ENCODE peak calls at places on chromosomes 1 and 21, in five cellular contexts. O is H4; G is T-helper 1 cell; N is activated effector memory CD4-positive, alpha-beta T cell treated with anti-CD3 and anti-CD28 coated beads, Interleukin-2, amount 50 U/mL, for 16 hours; H is astrocyte of the spinal cord. M is an unnamed sample.

GRCh38 chr1:166869318-166870099 is 6.6 kb downstream of the TADA1 start:
- DNase-seq in O (no peak), G (no peak), N (no peak), H (no peak), M (no peak)

GRCh38 chr21:17492415-17493168 is 20.3 kb upstream of the CXADR start:
- DNase-seq in O (peak), G (no peak), N (no peak), H (no peak), M (no peak)

GRCh38 chr1:26531651-26532131 is 2.1 kb downstream of the RPS6KA1 start:
- DNase-seq in O (no peak), G (no peak), N (no peak), H (no peak), M (no peak)

GRCh38 chr21:45874716-45875415 is 106.7 kb upstream of the COL6A1 start:
- DNase-seq in O (peak), G (no peak), N (peak), H (peak), M (peak)

GRCh38 chr1:231691618-231692259 is 65.1 kb downstream of the DISC1 start:
- DNase-seq in O (no peak), G (no peak), N (no peak), H (peak), M (peak)

GRCh38 chr1:197884173-197884572 is 18.3 kb upstream of the C1orf53 start:
- DNase-seq in O (peak), G (no peak), N (no peak), H (no peak), M (no peak)

GRCh38 chr1:234553241-234554156 is 56.5 kb downstream of the IRF2BP2 start:
- DNase-seq in O (peak), G (no peak), N (peak), H (peak), M (peak)

GRCh38 chr1:56064705-56065104 is 514.7 kb downstream of the PLPP3 start:
- DNase-seq in O (no peak), G (no peak), N (no peak), H (peak), M (peak)

GRCh38 chr1:45557422-45557944 is 6.9 kb downstream of the AKR1A1 start:
- DNase-seq in O (no peak), G (no peak), N (no peak), H (no peak), M (no peak)

GRCh38 chr1:221841291-221841982 is 99.5 kb upstream of the DUSP10 start:
- DNase-seq in O (no peak), G (no peak), N (no peak), H (no peak), M (no peak)

GRCh38 chr1:162753001-162753658 is 37.4 kb upstream of the HSD17B7 start:
- DNase-seq in O (no peak), G (no peak), N (no peak), H (no peak), M (no peak)

GRCh38 chr1:77322061-77322900 is 40.5 kb downstream of the AK5 start:
- DNase-seq in O (peak), G (no peak), N (no peak), H (peak), M (peak)

GRCh38 chr1:159828916-159829634 is 2.4 kb downstream of the SLAMF8 start:
- DNase-seq in O (peak), G (no peak), N (no peak), H (no peak), M (no peak)

GRCh38 chr1:94650301-94650700 is 108.7 kb upstream of the F3 start:
- DNase-seq in O (no peak), G (no peak), N (no peak), H (no peak), M (no peak)

GRCh38 chr1:115179397-115179835 is 90.1 kb upstream of the TSPAN2 start:
- DNase-seq in O (peak), G (no peak), N (no peak), H (peak), M (peak)

GRCh38 chr1:14552246-14552970 is 46.1 kb upstream of the KAZN start:
- DNase-seq in O (no peak), G (no peak), N (no peak), H (no peak), M (no peak)

GRCh38 chr1:60699304-60699703 is 383.1 kb upstream of the NFIA start:
- DNase-seq in O (no peak), G (no peak), N (no peak), H (peak), M (no peak)

GRCh38 chr1:212423879-212424278 is 8.8 kb upstream of the NENF start:
- DNase-seq in O (no peak), G (no peak), N (no peak), H (no peak), M (no peak)

GRCh38 chr1:3570081-3570986 is 41.0 kb downstream of the MEGF6 start:
- DNase-seq in O (no peak), G (no peak), N (no peak), H (no peak), M (no peak)

GRCh38 chr1:200029035-200029623 is 1.6 kb downstream of the NR5A2 start:
- DNase-seq in O (no peak), G (no peak), N (no peak), H (no peak), M (peak)

GRCh38 chr21:17921579-17922530 is 102.7 kb upstream of the C21orf91 start:
- DNase-seq in O (peak), G (no peak), N (no peak), H (peak), M (no peak)

GRCh38 chr1:229363723-229364122 is 20.9 kb upstream of the CCSAP start:
- DNase-seq in O (no peak), G (no peak), N (no peak), H (peak), M (no peak)

GRCh38 chr1:66227966-66228365 is 306.0 kb upstream of the SGIP1 start:
- DNase-seq in O (no peak), G (no peak), N (no peak), H (no peak), M (no peak)

GRCh38 chr1:215002471-215002870 is 80.1 kb upstream of the KCNK2 start:
- DNase-seq in O (peak), G (no peak), N (no peak), H (peak), M (no peak)

GRCh38 chr1:47745725-47746609 is 251.2 kb downstream of the TRABD2B start:
- DNase-seq in O (no peak), G (no peak), N (no peak), H (no peak), M (no peak)

GRCh38 chr1:78289606-78290005 is 201.2 kb upstream of the PTGFR start:
- DNase-seq in O (no peak), G (no peak), N (no peak), H (no peak), M (no peak)

GRCh38 chr1:71610489-71610888 is 529.7 kb upstream of the ZRANB2 start:
- DNase-seq in O (no peak), G (no peak), N (no peak), H (no peak), M (no peak)

GRCh38 chr1:93979718-93980319 is 70.6 kb upstream of the GCLM start:
- DNase-seq in O (no peak), G (no peak), N (no peak), H (peak), M (no peak)

GRCh38 chr1:150582371-150582770 is 3.0 kb upstream of the MCL1 start:
- DNase-seq in O (no peak), G (no peak), N (no peak), H (no peak), M (no peak)

GRCh38 chr1:56193656-56194055 is 385.7 kb downstream of the PLPP3 start:
- DNase-seq in O (no peak), G (no peak), N (no peak), H (no peak), M (no peak)

GRCh38 chr1:203999618-204000017 is 73.3 kb upstream of the SOX13 start:
- DNase-seq in O (no peak), G (no peak), N (no peak), H (no peak), M (no peak)

GRCh38 chr1:72284398-72285073 is 2.2 kb upstream of the NEGR1 start:
- DNase-seq in O (peak), G (no peak), N (no peak), H (peak), M (peak)

GRCh38 chr1:28501925-28502324 is 3.9 kb upstream of the RCC1 start:
- DNase-seq in O (no peak), G (no peak), N (no peak), H (no peak), M (no peak)

GRCh38 chr1:184242507-184242943 is 144.3 kb upstream of the C1orf21 start:
- DNase-seq in O (peak), G (no peak), N (no peak), H (peak), M (no peak)